ENCODE peak calls at places on chromosome 7, in nine cellular contexts. One of them, this sample, is unnamed.

GRCh38 chr7:144834516-144835165 is 1.2 kb downstream of the TPK1 start:
- DNase-seq in esophagus squamous epithelium: no peak
- DNase-seq in GM12891: no peak
- DNase-seq in heart left ventricle: peak
- DNase-seq in adrenal gland: peak
- DNase-seq in ovary: no peak
- DNase-seq in sigmoid colon: peak
- DNase-seq in tibial nerve: no peak
- DNase-seq in HepG2: no peak
- DNase-seq in this sample: peak

GRCh38 chr7:882336-883028 is 6.1 kb downstream of the GET4 start:
- DNase-seq in esophagus squamous epithelium: no peak
- DNase-seq in GM12891: no peak
- DNase-seq in heart left ventricle: peak
- DNase-seq in adrenal gland: peak
- DNase-seq in ovary: no peak
- DNase-seq in sigmoid colon: peak
- DNase-seq in tibial nerve: no peak
- DNase-seq in HepG2: no peak
- DNase-seq in this sample: no peak

GRCh38 chr7:20010877-20011276 is 206.3 kb downstream of the MACC1 start:
- DNase-seq in esophagus squamous epithelium: no peak
- DNase-seq in GM12891: no peak
- DNase-seq in heart left ventricle: no peak
- DNase-seq in adrenal gland: no peak
- DNase-seq in ovary: no peak
- DNase-seq in sigmoid colon: no peak
- DNase-seq in tibial nerve: no peak
- DNase-seq in HepG2: no peak
- DNase-seq in this sample: no peak

GRCh38 chr7:30382607-30383006 is 96.0 kb downstream of the NOD1 start:
- DNase-seq in esophagus squamous epithelium: no peak
- DNase-seq in GM12891: no peak
- DNase-seq in heart left ventricle: no peak
- DNase-seq in adrenal gland: no peak
- DNase-seq in ovary: no peak
- DNase-seq in sigmoid colon: no peak
- DNase-seq in tibial nerve: no peak
- DNase-seq in HepG2: no peak
- DNase-seq in this sample: no peak

GRCh38 chr7:30907527-30908267 is 4.0 kb upstream of the AQP1 start:
- DNase-seq in esophagus squamous epithelium: no peak
- DNase-seq in GM12891: no peak
- DNase-seq in heart left ventricle: no peak
- DNase-seq in adrenal gland: no peak
- DNase-seq in ovary: no peak
- DNase-seq in sigmoid colon: no peak
- DNase-seq in tibial nerve: no peak
- DNase-seq in HepG2: no peak
- DNase-seq in this sample: no peak

GRCh38 chr7:158192184-158192835 is 395.3 kb downstream of the PTPRN2 start:
- DNase-seq in esophagus squamous epithelium: no peak
- DNase-seq in GM12891: no peak
- DNase-seq in heart left ventricle: no peak
- DNase-seq in adrenal gland: no peak
- DNase-seq in ovary: no peak
- DNase-seq in sigmoid colon: no peak
- DNase-seq in tibial nerve: no peak
- DNase-seq in HepG2: no peak
- DNase-seq in this sample: no peak

GRCh38 chr7:28958235-28958945 is at the start of gene TRIL:
- DNase-seq in esophagus squamous epithelium: no peak
- DNase-seq in GM12891: peak
- DNase-seq in heart left ventricle: peak
- DNase-seq in adrenal gland: peak
- DNase-seq in ovary: peak
- DNase-seq in sigmoid colon: peak
- DNase-seq in tibial nerve: peak
- DNase-seq in HepG2: no peak
- DNase-seq in this sample: no peak

GRCh38 chr7:1289681-1290261 is 57.1 kb downstream of the UNCX start:
- DNase-seq in esophagus squamous epithelium: no peak
- DNase-seq in GM12891: no peak
- DNase-seq in heart left ventricle: peak
- DNase-seq in adrenal gland: no peak
- DNase-seq in ovary: no peak
- DNase-seq in sigmoid colon: no peak
- DNase-seq in tibial nerve: no peak
- DNase-seq in HepG2: no peak
- DNase-seq in this sample: no peak

GRCh38 chr7:104826140-104826539 is 187.9 kb upstream of the KMT2E start:
- DNase-seq in esophagus squamous epithelium: no peak
- DNase-seq in GM12891: no peak
- DNase-seq in heart left ventricle: no peak
- DNase-seq in adrenal gland: no peak
- DNase-seq in ovary: no peak
- DNase-seq in sigmoid colon: no peak
- DNase-seq in tibial nerve: no peak
- DNase-seq in HepG2: no peak
- DNase-seq in this sample: no peak

GRCh38 chr7:22772885-22773284 is 45.9 kb downstream of the IL6 start:
- DNase-seq in esophagus squamous epithelium: no peak
- DNase-seq in GM12891: no peak
- DNase-seq in heart left ventricle: no peak
- DNase-seq in adrenal gland: no peak
- DNase-seq in ovary: no peak
- DNase-seq in sigmoid colon: no peak
- DNase-seq in tibial nerve: no peak
- DNase-seq in HepG2: no peak
- DNase-seq in this sample: no peak

GRCh38 chr7:131110294-131111080 is 217.2 kb upstream of the MKLN1 start:
- DNase-seq in esophagus squamous epithelium: no peak
- DNase-seq in GM12891: no peak
- DNase-seq in heart left ventricle: peak
- DNase-seq in adrenal gland: peak
- DNase-seq in ovary: peak
- DNase-seq in sigmoid colon: peak
- DNase-seq in tibial nerve: peak
- DNase-seq in HepG2: no peak
- DNase-seq in this sample: peak

GRCh38 chr7:139682136-139683013 is 95.4 kb downstream of the HIPK2 start:
- DNase-seq in esophagus squamous epithelium: no peak
- DNase-seq in GM12891: no peak
- DNase-seq in heart left ventricle: no peak
- DNase-seq in adrenal gland: no peak
- DNase-seq in ovary: no peak
- DNase-seq in sigmoid colon: no peak
- DNase-seq in tibial nerve: no peak
- DNase-seq in HepG2: peak
- DNase-seq in this sample: no peak

GRCh38 chr7:24952464-24952863 is 27.5 kb downstream of the OSBPL3 start:
- DNase-seq in esophagus squamous epithelium: no peak
- DNase-seq in GM12891: no peak
- DNase-seq in heart left ventricle: no peak
- DNase-seq in adrenal gland: no peak
- DNase-seq in ovary: no peak
- DNase-seq in sigmoid colon: no peak
- DNase-seq in tibial nerve: no peak
- DNase-seq in HepG2: no peak
- DNase-seq in this sample: no peak

GRCh38 chr7:84043661-84044191 is 150.9 kb downstream of the SEMA3A start:
- DNase-seq in esophagus squamous epithelium: no peak
- DNase-seq in GM12891: no peak
- DNase-seq in heart left ventricle: no peak
- DNase-seq in adrenal gland: no peak
- DNase-seq in ovary: no peak
- DNase-seq in sigmoid colon: no peak
- DNase-seq in tibial nerve: no peak
- DNase-seq in HepG2: peak
- DNase-seq in this sample: no peak

GRCh38 chr7:94064541-94065191 is 60.5 kb upstream of the BET1 start:
- DNase-seq in esophagus squamous epithelium: no peak
- DNase-seq in GM12891: no peak
- DNase-seq in heart left ventricle: no peak
- DNase-seq in adrenal gland: peak
- DNase-seq in ovary: no peak
- DNase-seq in sigmoid colon: no peak
- DNase-seq in tibial nerve: no peak
- DNase-seq in HepG2: no peak
- DNase-seq in this sample: no peak

GRCh38 chr7:40499718-40500117 is 364.9 kb downstream of the SUGCT start:
- DNase-seq in esophagus squamous epithelium: no peak
- DNase-seq in GM12891: no peak
- DNase-seq in heart left ventricle: no peak
- DNase-seq in adrenal gland: no peak
- DNase-seq in ovary: no peak
- DNase-seq in sigmoid colon: no peak
- DNase-seq in tibial nerve: no peak
- DNase-seq in HepG2: no peak
- DNase-seq in this sample: no peak

GRCh38 chr7:93442478-93443224 is 131.9 kb downstream of the CALCR start:
- DNase-seq in esophagus squamous epithelium: no peak
- DNase-seq in GM12891: peak
- DNase-seq in heart left ventricle: no peak
- DNase-seq in adrenal gland: peak
- DNase-seq in ovary: no peak
- DNase-seq in sigmoid colon: no peak
- DNase-seq in tibial nerve: no peak
- DNase-seq in HepG2: peak
- DNase-seq in this sample: peak

GRCh38 chr7:138975343-138976104 is 5.7 kb downstream of the KIAA1549 start:
- DNase-seq in esophagus squamous epithelium: no peak
- DNase-seq in GM12891: no peak
- DNase-seq in heart left ventricle: no peak
- DNase-seq in adrenal gland: no peak
- DNase-seq in ovary: no peak
- DNase-seq in sigmoid colon: no peak
- DNase-seq in tibial nerve: no peak
- DNase-seq in HepG2: no peak
- DNase-seq in this sample: no peak

GRCh38 chr7:55533050-55533728 is 39.1 kb downstream of the VOPP1 start:
- DNase-seq in esophagus squamous epithelium: no peak
- DNase-seq in GM12891: peak
- DNase-seq in heart left ventricle: no peak
- DNase-seq in adrenal gland: peak
- DNase-seq in ovary: no peak
- DNase-seq in sigmoid colon: no peak
- DNase-seq in tibial nerve: no peak
- DNase-seq in HepG2: no peak
- DNase-seq in this sample: no peak

DNA sequence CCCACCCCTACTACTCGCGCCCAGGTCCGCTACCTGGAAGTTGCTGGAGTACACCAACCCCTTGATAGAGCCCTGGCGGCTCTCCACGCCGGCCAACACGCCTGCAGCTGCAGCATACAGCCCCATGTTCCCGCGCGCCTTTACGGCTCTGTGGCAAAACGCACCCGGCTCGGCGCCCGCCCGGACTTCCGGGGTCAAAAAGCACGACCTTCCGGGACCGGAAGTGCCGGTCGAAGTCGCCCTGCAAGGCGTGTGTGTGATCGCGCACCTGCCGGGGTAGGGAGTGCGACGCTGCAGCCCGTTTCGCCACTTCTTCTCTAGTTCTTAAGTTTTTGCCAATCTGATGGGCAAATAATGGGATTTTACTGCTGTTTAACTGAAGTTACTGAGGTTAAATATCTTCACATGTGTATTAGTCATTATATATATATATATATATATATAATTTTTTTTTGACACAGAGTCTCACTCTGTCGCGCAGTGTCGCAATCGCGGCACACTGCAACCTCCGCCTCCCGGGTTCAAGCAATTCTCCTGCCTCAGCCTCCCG is at the start of gene NSUN5:
- DNase-seq in esophagus squamous epithelium: peak
- DNase-seq in GM12891: peak
- DNase-seq in heart left ventricle: peak
- DNase-seq in adrenal gland: peak
- DNase-seq in ovary: peak
- DNase-seq in sigmoid colon: peak
- DNase-seq in tibial nerve: peak
- DNase-seq in HepG2: peak
- DNase-seq in this sample: peak
- TF ChIP-seq POLR2A in esophagus squamous epithelium: no peak
- TF ChIP-seq POLR2A in GM12891: peak
- TF ChIP-seq POLR2A in heart left ventricle: no peak
- TF ChIP-seq POLR2A in adrenal gland: peak
- TF ChIP-seq POLR2A in ovary: no peak
- TF ChIP-seq POLR2A in sigmoid colon: peak
- TF ChIP-seq POLR2A in tibial nerve: no peak
- TF ChIP-seq POLR2A in HepG2: peak
- TF ChIP-seq POLR2A in this sample: peak

DNA sequence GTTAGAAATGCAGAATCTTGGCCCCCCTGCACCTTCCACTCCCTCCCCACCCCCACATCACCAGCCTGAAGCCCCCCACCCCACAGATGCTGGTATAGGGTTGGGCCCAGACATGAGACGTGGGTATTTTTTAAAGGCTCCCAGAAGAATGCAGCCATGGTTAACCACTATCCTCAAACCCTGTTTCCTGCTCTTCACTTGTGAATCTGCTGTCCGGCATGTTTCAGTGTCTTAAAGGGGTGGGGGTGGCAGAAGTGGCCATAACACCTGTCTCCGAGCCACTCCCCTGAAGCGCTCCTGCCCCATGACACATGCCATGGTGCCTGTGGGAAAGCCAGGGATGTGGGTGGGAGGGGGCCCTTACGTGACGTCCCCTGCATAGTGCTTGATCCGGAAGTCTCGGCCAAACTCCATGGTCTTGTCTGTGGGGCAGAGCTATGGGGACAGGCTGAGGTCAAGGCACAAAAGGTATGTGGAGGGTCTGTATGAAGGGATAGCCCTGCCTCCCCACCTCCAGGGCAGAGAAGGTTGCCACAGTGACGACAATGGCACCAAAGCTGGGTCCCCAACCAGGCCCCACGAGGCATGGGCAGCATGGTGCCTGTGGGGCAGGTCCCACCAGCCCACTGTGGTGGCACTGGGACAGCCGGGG is 9.6 kb downstream of the MYO1G start:
- DNase-seq in esophagus squamous epithelium: no peak
- DNase-seq in GM12891: no peak
- DNase-seq in heart left ventricle: no peak
- DNase-seq in adrenal gland: no peak
- DNase-seq in ovary: no peak
- DNase-seq in sigmoid colon: peak
- DNase-seq in tibial nerve: no peak
- DNase-seq in HepG2: no peak
- DNase-seq in this sample: no peak
- TF ChIP-seq POLR2A in esophagus squamous epithelium: no peak
- TF ChIP-seq POLR2A in GM12891: no peak
- TF ChIP-seq POLR2A in heart left ventricle: no peak
- TF ChIP-seq POLR2A in adrenal gland: no peak
- TF ChIP-seq POLR2A in ovary: no peak
- TF ChIP-seq POLR2A in sigmoid colon: no peak
- TF ChIP-seq POLR2A in tibial nerve: no peak
- TF ChIP-seq POLR2A in HepG2: no peak
- TF ChIP-seq POLR2A in this sample: no peak

GRCh38 chr7:121023189-121023588 is 34.7 kb downstream of the CPED1 start:
- DNase-seq in esophagus squamous epithelium: no peak
- DNase-seq in GM12891: no peak
- DNase-seq in heart left ventricle: no peak
- DNase-seq in adrenal gland: no peak
- DNase-seq in ovary: no peak
- DNase-seq in sigmoid colon: no peak
- DNase-seq in tibial nerve: no peak
- DNase-seq in HepG2: no peak
- DNase-seq in this sample: no peak
- TF ChIP-seq POLR2A in esophagus squamous epithelium: no peak
- TF ChIP-seq POLR2A in GM12891: no peak
- TF ChIP-seq POLR2A in heart left ventricle: no peak
- TF ChIP-seq POLR2A in adrenal gland: no peak
- TF ChIP-seq POLR2A in ovary: no peak
- TF ChIP-seq POLR2A in sigmoid colon: no peak
- TF ChIP-seq POLR2A in tibial nerve: no peak
- TF ChIP-seq POLR2A in HepG2: no peak
- TF ChIP-seq POLR2A in this sample: no peak

GRCh38 chr7:151085691-151086620 is at the start of gene AGAP3:
- DNase-seq in esophagus squamous epithelium: no peak
- DNase-seq in GM12891: peak
- DNase-seq in heart left ventricle: peak
- DNase-seq in adrenal gland: peak
- DNase-seq in ovary: peak
- DNase-seq in sigmoid colon: peak
- DNase-seq in tibial nerve: peak
- DNase-seq in HepG2: peak
- DNase-seq in this sample: peak
- TF ChIP-seq POLR2A in esophagus squamous epithelium: no peak
- TF ChIP-seq POLR2A in GM12891: no peak
- TF ChIP-seq POLR2A in heart left ventricle: no peak
- TF ChIP-seq POLR2A in adrenal gland: peak
- TF ChIP-seq POLR2A in ovary: no peak
- TF ChIP-seq POLR2A in sigmoid colon: peak
- TF ChIP-seq POLR2A in tibial nerve: peak
- TF ChIP-seq POLR2A in HepG2: no peak
- TF ChIP-seq POLR2A in this sample: peak

This sample was measured in erythroblast.